ENCODE peak calls at places on chromosomes 4 and X, in eight cellular contexts. F is Right ventricle myocardium superior; A is GM23248; B is NCI-H2081; L is mesothelial cell of epicardium; C is AG04450; V is CD4-positive, alpha-beta memory T cell; N is stimulated activated CD8-positive, alpha-beta memory T cell treated with anti-CD3 and anti-CD28 coated beads, Interleukin-15, amount 100 ng/mL, for 24 hours. K is an unnamed sample.

GRCh38 chr4:73801692-73802091 is 34.8 kb upstream of the CXCL6 start:
- DNase-seq in N (no peak), B (no peak), V (no peak), F (no peak), A (no peak), C (no peak), L (no peak), K (no peak)

GRCh38 chr4:18938343-18939109 is 917.0 kb upstream of the LCORL start:
- DNase-seq in L (no peak), V (no peak), N (no peak), A (peak), F (no peak), C (no peak), B (no peak), K (no peak)

GRCh38 chr4:65089666-65090065 is 580.6 kb downstream of the EPHA5 start:
- DNase-seq in N (no peak), B (peak), F (no peak), C (no peak), L (no peak), V (no peak), A (peak), K (no peak)

GRCh38 chr4:13642576-13642975 is 15.1 kb upstream of the BOD1L1 start:
- DNase-seq in L (no peak), A (peak), V (no peak), C (no peak), N (no peak), B (no peak), F (no peak), K (no peak)

GRCh38 chr4:86919824-86920223 is 15.0 kb upstream of the AFF1 start:
- DNase-seq in N (no peak), B (no peak), C (no peak), F (no peak), L (no peak), A (peak), V (no peak), K (no peak)

GRCh38 chr4:161714022-161714751 is 449.6 kb downstream of the FSTL5 start:
- DNase-seq in A (peak), B (no peak), F (no peak), L (no peak), C (peak), V (no peak), N (no peak), K (no peak)

GRCh38 chrX:37509349-37509748 is 62.1 kb upstream of the LANCL3 start:
- DNase-seq in C (no peak), V (no peak), A (peak), B (no peak), L (no peak), F (no peak), N (no peak), K (no peak)

GRCh38 chrX:133776072-133776471 is 209.3 kb downstream of the GPC3 start:
- DNase-seq in N (no peak), B (peak), C (no peak), A (no peak), F (peak), L (no peak), V (peak), K (peak)

GRCh38 chr4:151169223-151169622 is 69.8 kb downstream of the RPS3A start:
- DNase-seq in B (peak), L (peak), V (no peak), C (peak), A (peak), N (no peak), F (peak), K (no peak)

GRCh38 chr4:57153207-57153606 is 43.0 kb upstream of the IGFBP7 start:
- DNase-seq in F (no peak), A (no peak), B (no peak), L (no peak), N (no peak), V (no peak), C (no peak), K (no peak)

GRCh38 chrX:43813898-43814297 is 68.4 kb downstream of the MAOB start:
- DNase-seq in C (no peak), B (peak), L (no peak), N (no peak), A (peak), V (peak), F (no peak), K (no peak)

GRCh38 chr4:8756816-8757215 is 114.8 kb downstream of the HMX1 start:
- DNase-seq in V (no peak), L (peak), F (peak), A (no peak), B (no peak), N (no peak), C (no peak), K (no peak)

GRCh38 chrX:123184858-123185251 is 777 bp downstream of the GRIA3 start:
- DNase-seq in C (no peak), A (peak), B (no peak), F (no peak), N (no peak), V (no peak), L (no peak), K (no peak)

GRCh38 chrX:2264179-2265030 is 236.4 kb downstream of the DHRSX start:
- DNase-seq in B (no peak), N (no peak), F (no peak), C (no peak), A (no peak), L (no peak), V (no peak), K (no peak)

GRCh38 chr4:46389301-46389761 is 597 bp downstream of the GABRA2 start:
- DNase-seq in V (no peak), B (no peak), N (no peak), A (peak), F (no peak), L (no peak), C (no peak), K (peak)

GRCh38 chr4:21649691-21650090 is 298.9 kb downstream of the KCNIP4 start:
- DNase-seq in B (no peak), F (no peak), N (no peak), V (no peak), L (no peak), A (no peak), C (no peak), K (no peak)

GRCh38 chr4:94177822-94178221 is 29.8 kb upstream of the SMARCAD1 start:
- DNase-seq in V (no peak), B (no peak), L (no peak), N (no peak), F (no peak), C (no peak), A (no peak), K (no peak)

GRCh38 chr4:139857021-139857420 is 191.4 kb downstream of the MGST2 start:
- DNase-seq in C (no peak), B (peak), F (no peak), A (no peak), L (no peak), V (no peak), N (no peak), K (no peak)

GRCh38 chrX:103063191-103063845 is 653 bp downstream of the BEX1 start:
- DNase-seq in L (no peak), V (no peak), F (no peak), B (peak), A (peak), N (no peak), C (no peak), K (peak)

GRCh38 chrX:41473936-41474725 is 27.0 kb downstream of the NYX start:
- DNase-seq in V (no peak), C (no peak), A (no peak), B (no peak), L (no peak), F (no peak), N (no peak), K (no peak)

GRCh38 chrX:40943093-40943641 is 142.1 kb upstream of the USP9X start:
- DNase-seq in V (no peak), L (no peak), A (no peak), C (no peak), F (no peak), B (no peak), N (no peak), K (no peak)

GRCh38 chrX:20284992-20285391 is 18.3 kb upstream of the RPS6KA3 start:
- DNase-seq in V (no peak), C (no peak), L (no peak), N (no peak), B (no peak), A (no peak), F (no peak), K (no peak)

GRCh38 chr4:148373093-148373492 is 69.1 kb downstream of the NR3C2 start:
- DNase-seq in N (no peak), A (no peak), V (no peak), B (no peak), L (no peak), C (no peak), F (no peak), K (no peak)

GRCh38 chrX:101452051-101452450 is 33.2 kb upstream of the ARMCX4 start:
- DNase-seq in B (no peak), C (no peak), A (no peak), F (no peak), V (no peak), L (no peak), N (no peak), K (no peak)

GRCh38 chr4:83340692-83341343 is 6.2 kb upstream of the HPSE start:
- DNase-seq in C (no peak), B (no peak), F (no peak), V (peak), A (no peak), N (peak), L (no peak), K (no peak)

K was measured in thyroid gland.